ENCODE peak calls at places on chromosomes 2 and 18, in five cellular contexts. X, Z, M, K and H are unnamed samples.

GRCh38 chr2:39068757-39069515 is 51.9 kb downstream of the SOS1 start:
- DNase-seq in Z (no peak), X (no peak), M (no peak), K (no peak), H (no peak)

GRCh38 chr18:10160251-10160650 is 246.4 kb downstream of the VAPA start:
- DNase-seq in X (no peak), Z (no peak), M (no peak), K (no peak), H (no peak)

GRCh38 chr2:110149330-110150220 is 34.0 kb upstream of the MALL start:
- DNase-seq in K (no peak), M (no peak), Z (no peak), X (no peak), H (no peak)

GRCh38 chr2:120977582-120978358 is 242.1 kb downstream of the GLI2 start:
- DNase-seq in M (no peak), X (no peak), K (peak), Z (no peak), H (peak)

GRCh38 chr2:169715379-169716228 is 18.0 kb upstream of the KLHL23 start:
- DNase-seq in M (no peak), Z (no peak), K (no peak), X (no peak), H (peak)

GRCh38 chr2:150618215-150618905 is 130.9 kb upstream of the RND3 start:
- DNase-seq in Z (no peak), K (no peak), X (no peak), M (no peak), H (no peak)

GRCh38 chr2:224209927-224210326 is 170.8 kb upstream of the SERPINE2 start:
- DNase-seq in X (no peak), K (no peak), Z (no peak), M (no peak), H (no peak)

GRCh38 chr2:215394102-215394805 is 41.6 kb downstream of the FN1 start:
- DNase-seq in M (no peak), K (no peak), X (no peak), Z (no peak), H (no peak)

GRCh38 chr18:72542993-72543361 is 1.2 kb downstream of the CBLN2 start:
- DNase-seq in Z (no peak), M (no peak), K (no peak), X (peak), H (no peak)

GRCh38 chr2:120934891-120935338 is 199.2 kb downstream of the GLI2 start:
- DNase-seq in M (peak), K (no peak), X (no peak), Z (no peak), H (no peak)

GRCh38 chr2:26455801-26456700 is 21.9 kb downstream of the OTOF start:
- DNase-seq in Z (peak), K (no peak), M (no peak), X (no peak), H (peak)

GRCh38 chr2:230411484-230412368 is 4.3 kb upstream of the SP100 start:
- DNase-seq in X (peak), M (no peak), K (peak), Z (no peak), H (peak)

GRCh38 chr2:28477645-28478044 is 18.2 kb upstream of the PLB1 start:
- DNase-seq in K (no peak), X (no peak), Z (no peak), M (no peak), H (no peak)

GRCh38 chr18:26457611-26458350 is 90.6 kb downstream of the KCTD1 start:
- DNase-seq in Z (no peak), K (no peak), M (no peak), X (peak), H (no peak)

GRCh38 chr2:3222636-3223035 is 155.0 kb downstream of the EIPR1 start:
- DNase-seq in Z (no peak), X (no peak), K (no peak), M (no peak), H (no peak)

GRCh38 chr2:214810670-214811069 is 1.2 kb upstream of the BARD1 start:
- DNase-seq in Z (no peak), M (no peak), X (no peak), K (peak), H (peak)

GRCh38 chr2:74092236-74092635 is 55.5 kb downstream of the BOLA3 start:
- DNase-seq in K (no peak), Z (no peak), X (no peak), M (no peak), H (no peak)

GRCh38 chr2:169363027-169363569 is 764 bp upstream of the LRP2 start:
- DNase-seq in X (no peak), Z (no peak), K (no peak), M (no peak), H (no peak)

GRCh38 chr2:1569879-1570450 is 156.7 kb downstream of the TPO start:
- DNase-seq in M (no peak), K (no peak), Z (no peak), X (no peak), H (no peak)

GRCh38 chr2:170235860-170236638 is 58.1 kb downstream of the MYO3B start:
- DNase-seq in Z (no peak), M (no peak), K (no peak), X (no peak), H (no peak)

GRCh38 chr2:212711851-212712250 is 173.2 kb upstream of the ERBB4 start:
- DNase-seq in K (no peak), M (no peak), Z (no peak), X (no peak), H (no peak)

GRCh38 chr18:48615566-48616401 is 77.0 kb downstream of the CTIF start:
- DNase-seq in K (peak), Z (no peak), M (no peak), X (no peak), H (peak)

GRCh38 chr18:21740474-21740723 is 193 bp upstream of the MIB1 start:
- DNase-seq in K (no peak), X (peak), M (no peak), Z (peak), H (peak)

GRCh38 chr2:23940262-23940975 is at the start of gene UBXN2A:
- DNase-seq in Z (peak), K (peak), X (peak), M (no peak), H (peak)

GRCh38 chr2:12050381-12050780 is 303.9 kb downstream of the LPIN1 start:
- DNase-seq in K (no peak), M (no peak), X (no peak), Z (peak), H (no peak)

GRCh38 chr2:143840601-143841000 is 679.3 kb downstream of the ZEB2 start:
- DNase-seq in M (no peak), K (no peak), X (no peak), Z (no peak), H (no peak)

GRCh38 chr2:152174574-152174973 is 989 bp downstream of the STAM2 start:
- DNase-seq in X (no peak), M (no peak), Z (no peak), K (no peak), H (no peak)

GRCh38 chr2:36376319-36376765 is 20.8 kb downstream of the CRIM1 start:
- DNase-seq in M (peak), K (peak), X (peak), Z (no peak), H (peak)

GRCh38 chr18:56257215-56257614 is 381.2 kb downstream of the TXNL1 start:
- DNase-seq in Z (peak), X (no peak), K (no peak), M (no peak), H (no peak)

GRCh38 chr2:177984739-177985138 is 87.8 kb downstream of the PDE11A start:
- DNase-seq in K (no peak), M (no peak), X (no peak), Z (no peak), H (no peak)

GRCh38 chr2:222806606-222807036 is 54.2 kb upstream of the ACSL3 start:
- DNase-seq in Z (no peak), X (no peak), M (no peak), K (no peak), H (no peak)
- H3K27ac ChIP-seq in Z (no peak), X (no peak), M (no peak), K (no peak), H (no peak)

DNA sequence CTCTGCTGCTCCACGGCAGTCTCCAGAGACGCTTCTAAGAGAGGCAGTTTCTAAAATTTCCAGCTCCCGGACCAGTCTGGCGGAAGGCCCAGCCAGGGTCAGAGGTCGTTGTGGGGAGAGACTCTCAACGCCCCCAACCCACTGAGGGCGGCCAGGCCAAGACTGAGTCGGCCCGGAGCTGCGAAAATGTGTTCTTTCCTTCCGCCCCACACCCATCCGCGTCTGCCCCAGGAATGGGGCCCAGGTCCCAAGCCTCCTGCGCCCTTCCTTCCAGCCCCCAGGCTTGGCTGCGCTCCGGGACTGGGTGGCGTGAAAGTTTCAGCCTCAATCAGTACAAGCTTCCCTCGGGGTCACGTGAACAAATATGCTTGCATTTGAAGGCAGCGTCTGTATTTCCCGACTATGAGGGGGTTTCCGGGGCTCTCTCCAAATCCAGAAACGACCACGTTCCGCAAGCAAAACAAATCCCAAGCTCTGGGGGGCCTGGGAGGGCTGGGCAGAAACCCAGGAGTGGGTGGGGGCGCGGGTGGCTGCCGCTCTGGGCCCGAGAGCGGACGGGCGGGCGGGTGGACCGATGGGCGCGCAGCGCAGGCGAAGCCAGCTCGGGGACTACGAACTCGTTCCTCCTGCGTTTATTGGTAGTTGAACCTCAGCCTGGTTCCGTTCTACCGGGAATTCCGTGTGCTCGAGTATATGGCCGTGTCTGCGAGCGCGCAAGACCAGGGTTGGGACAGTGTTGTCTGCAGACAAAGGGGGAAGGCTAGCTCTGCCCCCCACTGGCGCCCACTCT is 3.3 kb downstream of the HOXD3 start:
- DNase-seq in K (peak), M (no peak), Z (no peak), X (no peak), H (no peak)
- H3K27ac ChIP-seq in K (peak), M (no peak), Z (no peak), X (no peak), H (no peak)

GRCh38 chr2:148616696-148617095 is 27.9 kb upstream of the EPC2 start:
- DNase-seq in X (no peak), K (no peak), Z (no peak), M (no peak), H (no peak)

GRCh38 chr2:148617219-148617618 is 27.3 kb upstream of the EPC2 start:
- DNase-seq in Z (no peak), X (no peak), K (no peak), M (no peak), H (no peak)

GRCh38 chr2:148614332-148615049 is 30.1 kb upstream of the EPC2 start:
- DNase-seq in M (no peak), K (no peak), Z (peak), X (no peak), H (peak)

GRCh38 chr2:148614024-148614331 is 30.6 kb upstream of the EPC2 start:
- DNase-seq in K (no peak), X (no peak), M (no peak), Z (no peak), H (no peak)

DNA sequence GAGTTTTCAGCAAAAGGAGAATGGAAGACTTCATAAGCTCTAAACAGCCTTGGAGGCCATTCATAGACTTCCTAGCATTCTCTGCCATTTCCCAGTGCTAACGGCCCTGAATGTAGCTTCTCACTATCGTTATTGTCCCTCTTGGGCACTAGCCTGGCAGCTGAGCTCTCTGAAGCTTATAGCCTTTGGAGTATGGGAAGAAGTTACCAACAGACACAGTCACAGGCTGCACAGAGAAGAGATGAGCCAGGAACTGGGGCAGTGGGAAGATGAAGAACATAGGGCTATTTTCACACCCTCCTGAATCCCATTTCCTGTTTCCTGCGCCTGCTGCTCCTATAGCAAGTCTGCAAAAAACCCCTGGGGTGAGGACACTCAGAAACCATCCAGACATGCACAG is 29.1 kb upstream of the EPC2 start:
- DNase-seq in K (no peak), M (no peak), X (peak), Z (no peak), H (no peak)
- H3K27ac ChIP-seq in K (no peak), M (peak), X (peak), Z (no peak), H (no peak)

GRCh38 chr2:47506024-47506423 is 103.1 kb downstream of the MSH2 start:
- DNase-seq in M (no peak), X (no peak), K (no peak), Z (no peak), H (no peak)
- H3K27ac ChIP-seq in M (no peak), X (no peak), K (no peak), Z (no peak), H (no peak)